ENCODE peak calls at places on chromosome 14, in ten cellular contexts. Q is fibroblast of mammary gland; N is neural crest cell; F is sigmoid colon; A is choroid plexus epithelial cell; J is CD8-positive, alpha-beta T cell; W is CD4-positive, alpha-beta T cell; D is foreskin fibroblast; L is spleen; R is HCT116. M is an unnamed sample.

GRCh38 chr14:94599656-94600004 is 12.6 kb upstream of the SERPINA3 start:
- DNase-seq in D (no peak), J (no peak), W (no peak), Q (no peak), A (peak; percentile 43), N (no peak), R (no peak), L (peak; percentile 68), F (peak; percentile 59), M (no peak)

GRCh38 chr14:54709444-54709843 is 142.5 kb downstream of the SAMD4A start:
- DNase-seq in J (no peak), A (no peak), R (no peak), W (no peak), L (no peak), Q (no peak), N (no peak), F (no peak), D (no peak), M (no peak)

GRCh38 chr14:70692210-70692609 is 50.5 kb downstream of the TTC9 start:
- DNase-seq in N (no peak), A (peak; percentile 14), F (peak; percentile 74), Q (no peak), R (no peak), D (no peak), J (no peak), L (no peak), W (no peak), M (no peak)

GRCh38 chr14:49977126-49977841 is 84.4 kb downstream of the ARF6 start:
- DNase-seq in Q (no peak), R (no peak), W (peak; percentile 24), N (no peak), F (no peak), D (no peak), L (no peak), A (no peak), J (peak; percentile 32), M (no peak)

GRCh38 chr14:51018521-51018920 is 74.2 kb upstream of the PYGL start:
- DNase-seq in J (no peak), W (no peak), F (no peak), D (peak; percentile 63), L (no peak), R (no peak), N (no peak), A (peak; percentile 56), Q (peak; percentile 59), M (peak; percentile 49)

GRCh38 chr14:73239463-73240241 is 2.3 kb downstream of the PAPLN start:
- DNase-seq in A (peak; percentile 92), R (no peak), Q (peak; percentile 68), D (peak; percentile 84), F (peak; percentile 88), J (no peak), L (no peak), N (no peak), W (no peak), M (peak; percentile 63)

GRCh38 chr14:50083467-50084337 is 32.7 kb downstream of the VCPKMT start:
- DNase-seq in L (peak; percentile 81), W (no peak), D (no peak), R (no peak), Q (no peak), F (no peak), A (no peak), N (no peak), J (peak; percentile 69), M (no peak)

GRCh38 chr14:23041729-23042128 is 283 bp upstream of the PSMB11 start:
- DNase-seq in F (no peak), A (no peak), R (no peak), D (peak; percentile 69), W (no peak), Q (peak; percentile 44), N (no peak), J (no peak), L (no peak), M (no peak)

GRCh38 chr14:70020350-70021170 is 141.3 kb downstream of the SMOC1 start:
- DNase-seq in J (no peak), Q (peak; percentile 33), F (no peak), D (peak; percentile 38), R (no peak), A (peak; percentile 47), L (no peak), N (no peak), W (no peak), M (no peak)

GRCh38 chr14:99687284-99688209 is 3.4 kb downstream of the CYP46A1 start:
- DNase-seq in A (no peak), Q (no peak), D (no peak), L (no peak), F (peak; percentile 57), N (no peak), R (peak; percentile 15), J (peak; percentile 37), W (no peak), M (no peak)

GRCh38 chr14:75469606-75470237 is 41.9 kb downstream of the JDP2 start:
- DNase-seq in J (no peak), A (no peak), W (no peak), F (peak; percentile 90), D (no peak), R (no peak), N (no peak), Q (no peak), L (no peak), M (no peak)

GRCh38 chr14:88079624-88080023 is 74.7 kb downstream of the GPR65 start:
- DNase-seq in W (no peak), Q (no peak), D (no peak), L (no peak), A (no peak), N (no peak), R (no peak), F (no peak), J (no peak), M (no peak)

GRCh38 chr14:88075298-88075981 is 70.5 kb downstream of the GPR65 start:
- DNase-seq in N (no peak), J (no peak), W (no peak), D (no peak), A (no peak), Q (no peak), F (no peak), L (no peak), R (no peak), M (no peak)

GRCh38 chr14:88078525-88078924 is 73.6 kb downstream of the GPR65 start:
- DNase-seq in D (no peak), A (no peak), F (no peak), L (no peak), J (no peak), W (no peak), N (no peak), Q (no peak), R (no peak), M (no peak)
- TF ChIP-seq CTCF in D (no peak), A (no peak), F (no peak), L (no peak), J (no peak), W (no peak), N (no peak), Q (no peak), R (no peak), M (no peak)

GRCh38 chr14:60720962-60721330 is 3.2 kb downstream of the SIX4 start:
- DNase-seq in D (no peak), J (no peak), N (no peak), L (no peak), W (no peak), Q (no peak), R (no peak), F (no peak), A (no peak), M (peak; percentile 4)

GRCh38 chr14:60722163-60722835 is 1.9 kb downstream of the SIX4 start:
- DNase-seq in J (peak; percentile 25), N (peak; percentile 43), F (no peak), D (peak; percentile 81), W (peak; percentile 3), L (peak; percentile 74), A (peak; percentile 78), R (no peak), Q (peak; percentile 64), M (peak; percentile 49)

GRCh38 chr14:60722836-60723217 is 1.3 kb downstream of the SIX4 start:
- DNase-seq in D (peak; percentile 56), L (no peak), J (no peak), R (no peak), N (no peak), F (no peak), A (peak; percentile 16), Q (peak; percentile 6), W (no peak), M (peak; percentile 6)

GRCh38 chr14:60720391-60720790 is 3.8 kb downstream of the SIX4 start:
- DNase-seq in R (no peak), Q (no peak), A (no peak), J (no peak), L (no peak), W (no peak), N (no peak), F (no peak), D (peak; percentile 14), M (no peak)

GRCh38 chr14:60721331-60722162 is 2.6 kb downstream of the SIX4 start:
- DNase-seq in F (peak; percentile 68), D (peak; percentile 91), N (peak; percentile 33), W (peak; percentile 18), L (peak; percentile 79), J (peak; percentile 74), R (peak; percentile 54), Q (peak; percentile 68), A (peak; percentile 55), M (peak; percentile 46)
- TF ChIP-seq CTCF in F (no peak), D (peak; percentile 44), N (peak; percentile 49), W (no peak), L (no peak), J (no peak), R (no peak), Q (no peak), A (peak; percentile 44), M (peak; percentile 56)

GRCh38 chr14:35754671-35755070 is 54.4 kb downstream of the RALGAPA1 start:
- DNase-seq in N (no peak), W (no peak), A (no peak), Q (no peak), R (no peak), L (no peak), F (no peak), J (no peak), D (no peak), M (no peak)
- TF ChIP-seq CTCF in N (no peak), W (no peak), A (no peak), Q (no peak), R (no peak), L (no peak), F (no peak), J (no peak), D (no peak), M (no peak)

GRCh38 chr14:24271834-24272263 is 452 bp upstream of the RABGGTA start:
- DNase-seq in D (no peak), N (no peak), L (no peak), F (no peak), J (no peak), Q (no peak), W (no peak), A (no peak), R (no peak), M (no peak)

GRCh38 chr14:24274101-24274543 is 2.7 kb upstream of the RABGGTA start:
- DNase-seq in A (no peak), N (no peak), Q (peak; percentile 6), D (peak; percentile 35), L (no peak), F (no peak), W (no peak), R (no peak), J (peak; percentile 39), M (no peak)

GRCh38 chr14:24272442-24272841 is 1.0 kb upstream of the RABGGTA start:
- DNase-seq in F (no peak), L (no peak), D (no peak), W (no peak), A (no peak), N (no peak), Q (no peak), R (no peak), J (no peak), M (no peak)

GRCh38 chr14:24275524-24276139 is 4.2 kb upstream of the RABGGTA start:
- DNase-seq in N (no peak), Q (no peak), D (no peak), W (no peak), F (no peak), R (no peak), J (no peak), A (no peak), L (no peak), M (no peak)

GRCh38 chr14:24273422-24273998 is 2.1 kb upstream of the RABGGTA start:
- DNase-seq in N (no peak), Q (no peak), F (no peak), W (no peak), J (no peak), D (no peak), R (no peak), L (no peak), A (peak; percentile 16), M (no peak)
- TF ChIP-seq CTCF in N (no peak), Q (no peak), F (no peak), W (no peak), J (no peak), D (no peak), R (no peak), L (no peak), A (peak; percentile 22), M (no peak)